ENCODE peak calls at places on chromosomes 1 and 21, in four cellular contexts. One of them, this sample, is unnamed.

GRCh38 chr1:21576031-21576797 is 67.0 kb downstream of the ALPL start:
- DNase-seq in A549: no peak
- DNase-seq in K562: no peak
- DNase-seq in HCT116: no peak
- DNase-seq in this sample: no peak

GRCh38 chr21:33650230-33650629 is 7.9 kb downstream of the ITSN1 start:
- DNase-seq in A549: no peak
- DNase-seq in K562: no peak
- DNase-seq in HCT116: no peak
- DNase-seq in this sample: no peak

GRCh38 chr21:39932335-39932734 is 65.1 kb downstream of the PCP4 start:
- DNase-seq in A549: no peak
- DNase-seq in K562: no peak
- DNase-seq in HCT116: no peak
- DNase-seq in this sample: no peak

GRCh38 chr1:47687618-47687940 is 249.7 kb downstream of the FOXD2 start:
- DNase-seq in A549: no peak
- DNase-seq in K562: no peak
- DNase-seq in HCT116: no peak
- DNase-seq in this sample: no peak

GRCh38 chr21:42156690-42157605 is 62.0 kb upstream of the ABCG1 start:
- DNase-seq in A549: no peak
- DNase-seq in K562: no peak
- DNase-seq in HCT116: no peak
- DNase-seq in this sample: no peak

GRCh38 chr1:25675729-25676476 is 59.3 kb downstream of the MAN1C1 start:
- DNase-seq in A549: no peak
- DNase-seq in K562: no peak
- DNase-seq in HCT116: no peak
- DNase-seq in this sample: no peak

GRCh38 chr1:160004001-160004400 is 27.8 kb downstream of the PIGM start:
- DNase-seq in A549: no peak
- DNase-seq in K562: no peak
- DNase-seq in HCT116: no peak
- DNase-seq in this sample: no peak

GRCh38 chr1:178768423-178768822 is 43.4 kb downstream of the RALGPS2 start:
- DNase-seq in A549: no peak
- DNase-seq in K562: peak
- DNase-seq in HCT116: peak
- DNase-seq in this sample: peak

GRCh38 chr1:41599912-41600311 is 115.4 kb upstream of the EDN2 start:
- DNase-seq in A549: no peak
- DNase-seq in K562: no peak
- DNase-seq in HCT116: no peak
- DNase-seq in this sample: no peak

GRCh38 chr1:246398126-246398813 is 108.8 kb downstream of the SMYD3 start:
- DNase-seq in A549: no peak
- DNase-seq in K562: peak
- DNase-seq in HCT116: no peak
- DNase-seq in this sample: no peak

GRCh38 chr1:117886101-117886795 is 43.2 kb downstream of the GDAP2 start:
- DNase-seq in A549: no peak
- DNase-seq in K562: no peak
- DNase-seq in HCT116: no peak
- DNase-seq in this sample: no peak

GRCh38 chr1:205630241-205630640 is 1.6 kb downstream of the ELK4 start:
- DNase-seq in A549: no peak
- DNase-seq in K562: no peak
- DNase-seq in HCT116: no peak
- DNase-seq in this sample: no peak

GRCh38 chr1:219174672-219175564 is 1.2 kb downstream of the LYPLAL1 start:
- DNase-seq in A549: no peak
- DNase-seq in K562: peak
- DNase-seq in HCT116: no peak
- DNase-seq in this sample: no peak
- TF ChIP-seq REST in A549: no peak
- TF ChIP-seq REST in K562: no peak
- TF ChIP-seq REST in HCT116: no peak
- TF ChIP-seq REST in this sample: no peak

GRCh38 chr1:110151175-110151715 is 951 bp downstream of the SLC6A17 start:
- DNase-seq in A549: no peak
- DNase-seq in K562: no peak
- DNase-seq in HCT116: no peak
- DNase-seq in this sample: no peak

GRCh38 chr1:110148961-110149360 is 1.3 kb upstream of the SLC6A17 start:
- DNase-seq in A549: peak
- DNase-seq in K562: peak
- DNase-seq in HCT116: peak
- DNase-seq in this sample: no peak

GRCh38 chr1:110153407-110153950 is 3.2 kb downstream of the SLC6A17 start:
- DNase-seq in A549: no peak
- DNase-seq in K562: no peak
- DNase-seq in HCT116: no peak
- DNase-seq in this sample: no peak

GRCh38 chr1:110152133-110152785 is 2.0 kb downstream of the SLC6A17 start:
- DNase-seq in A549: peak
- DNase-seq in K562: no peak
- DNase-seq in HCT116: no peak
- DNase-seq in this sample: no peak

GRCh38 chr1:110150330-110151174 is at the start of gene SLC6A17:
- DNase-seq in A549: peak
- DNase-seq in K562: no peak
- DNase-seq in HCT116: peak
- DNase-seq in this sample: no peak
- TF ChIP-seq REST in A549: no peak
- TF ChIP-seq REST in K562: no peak
- TF ChIP-seq REST in HCT116: no peak
- TF ChIP-seq REST in this sample: no peak

GRCh38 chr1:156164465-156164831 is 11.1 kb downstream of the SEMA4A start:
- DNase-seq in A549: no peak
- DNase-seq in K562: no peak
- DNase-seq in HCT116: no peak
- DNase-seq in this sample: no peak

GRCh38 chr1:156163712-156164464 is 10.5 kb downstream of the SEMA4A start:
- DNase-seq in A549: no peak
- DNase-seq in K562: no peak
- DNase-seq in HCT116: no peak
- DNase-seq in this sample: no peak

GRCh38 chr1:156162430-156163037 is 9.1 kb downstream of the SEMA4A start:
- DNase-seq in A549: no peak
- DNase-seq in K562: no peak
- DNase-seq in HCT116: no peak
- DNase-seq in this sample: no peak

GRCh38 chr1:156165083-156165482 is 11.7 kb downstream of the SEMA4A start:
- DNase-seq in A549: no peak
- DNase-seq in K562: no peak
- DNase-seq in HCT116: no peak
- DNase-seq in this sample: no peak

DNA sequence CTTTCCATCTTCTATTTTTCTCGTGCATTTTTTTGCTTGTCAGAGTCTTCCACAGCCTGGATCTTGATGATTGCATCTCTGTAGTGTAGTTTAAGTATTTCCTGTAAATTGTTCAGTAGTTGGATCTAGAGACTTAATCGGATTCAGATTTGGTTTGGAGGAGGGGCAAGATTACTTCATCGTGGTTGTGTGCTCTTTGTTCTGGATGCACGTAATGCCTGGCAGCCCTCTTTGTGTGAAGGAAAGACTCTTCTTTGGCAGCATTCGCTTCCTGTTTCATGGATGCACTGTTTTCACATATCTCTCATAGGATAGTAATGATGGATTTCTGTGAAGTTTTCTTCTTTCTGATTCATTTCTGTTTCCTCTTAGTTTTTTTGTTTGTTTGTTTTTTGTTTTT is 14.2 kb downstream of the SEMA4A start:
- DNase-seq in A549: no peak
- DNase-seq in K562: no peak
- DNase-seq in HCT116: no peak
- DNase-seq in this sample: no peak
- TF ChIP-seq REST in A549: no peak
- TF ChIP-seq REST in K562: no peak
- TF ChIP-seq REST in HCT116: no peak
- TF ChIP-seq REST in this sample: no peak

DNA sequence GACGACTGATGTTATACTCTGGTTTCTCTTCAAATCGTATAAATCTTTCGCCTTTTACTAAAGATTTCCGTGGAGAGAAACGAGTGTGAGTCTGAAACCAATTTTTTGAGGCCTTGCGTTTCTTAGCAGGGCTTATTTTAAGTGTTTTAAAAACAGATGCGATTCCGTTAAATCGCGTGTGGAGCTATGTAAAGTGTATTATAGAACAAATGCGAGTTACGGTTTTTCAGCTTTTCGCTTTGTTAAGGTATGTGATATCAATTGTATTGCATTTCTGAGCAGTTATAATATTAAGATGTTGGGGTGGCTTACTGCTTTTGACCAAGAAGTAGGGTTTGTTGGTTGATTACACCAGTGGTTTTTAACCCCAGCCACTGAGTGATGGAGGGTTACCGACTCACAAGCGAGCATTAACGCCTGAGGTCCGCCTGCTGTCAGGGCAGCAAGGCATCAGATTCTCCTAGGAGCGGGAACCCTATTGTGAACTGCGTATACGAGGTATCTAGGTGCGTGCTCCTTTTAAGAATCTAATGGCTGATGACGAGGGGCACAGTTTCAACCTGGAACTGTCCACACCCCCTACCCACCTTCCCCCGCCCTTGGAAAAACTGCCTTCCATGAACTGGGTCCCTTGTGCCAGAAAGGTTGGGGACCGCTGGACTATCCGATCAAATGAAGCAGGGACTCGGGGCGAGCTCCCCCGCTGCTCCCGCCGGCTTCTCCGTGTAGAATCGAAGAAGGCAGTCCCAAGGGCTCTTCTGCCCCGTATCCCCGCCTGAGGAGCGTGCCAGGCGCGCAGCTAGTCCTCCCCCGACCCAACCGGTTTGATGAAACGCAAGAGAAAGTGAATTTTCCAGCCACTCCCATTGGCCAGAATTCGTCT is 17.8 kb downstream of the KIAA2013 start:
- DNase-seq in A549: peak
- DNase-seq in K562: peak
- DNase-seq in HCT116: peak
- DNase-seq in this sample: peak
- TF ChIP-seq REST in A549: peak
- TF ChIP-seq REST in K562: peak
- TF ChIP-seq REST in HCT116: no peak
- TF ChIP-seq REST in this sample: peak

GRCh38 chr1:11898831-11899467 is 27.3 kb downstream of the KIAA2013 start:
- DNase-seq in A549: no peak
- DNase-seq in K562: peak
- DNase-seq in HCT116: no peak
- DNase-seq in this sample: no peak
- TF ChIP-seq REST in A549: peak
- TF ChIP-seq REST in K562: peak
- TF ChIP-seq REST in HCT116: no peak
- TF ChIP-seq REST in this sample: peak

DNA sequence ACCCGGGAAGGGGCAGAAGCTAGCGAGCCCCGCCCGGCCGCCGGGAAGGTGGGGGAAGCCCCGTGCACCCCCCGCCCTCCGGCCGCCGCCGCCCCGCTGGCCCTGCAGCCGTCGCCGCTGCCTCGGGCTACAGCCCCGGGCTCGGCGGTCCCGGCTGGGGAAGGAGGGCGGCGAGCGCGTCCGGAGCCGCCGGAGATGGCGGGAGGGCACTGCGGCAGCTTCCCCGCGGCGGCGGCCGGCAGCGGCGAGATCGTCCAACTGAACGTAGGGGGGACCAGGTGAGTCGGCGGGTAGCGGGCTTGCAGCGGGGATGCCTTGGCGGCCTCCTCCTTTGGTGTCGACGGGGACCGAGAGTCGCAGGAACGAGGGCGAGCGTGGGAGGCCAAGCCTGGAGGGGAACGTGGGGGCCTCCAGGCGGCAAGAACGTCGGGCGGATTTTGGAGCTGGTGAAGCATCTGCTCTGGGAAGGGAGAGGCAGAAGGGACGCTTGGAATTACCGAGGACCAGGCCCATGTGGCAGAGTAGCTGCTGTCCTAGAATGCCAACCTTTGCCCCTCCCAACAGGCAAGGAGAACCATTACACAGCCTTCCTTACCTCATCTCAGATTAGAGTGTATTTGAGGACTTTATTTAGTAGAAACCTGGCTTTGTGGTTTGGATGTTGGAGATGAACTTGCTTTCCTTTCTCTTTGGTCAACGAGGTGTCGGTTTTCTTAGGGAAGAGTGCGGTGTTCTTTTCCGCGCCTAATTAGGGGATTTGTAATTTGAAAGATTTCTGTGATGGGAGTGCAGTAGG is 585 bp downstream of the KCTD3 start:
- DNase-seq in A549: peak
- DNase-seq in K562: peak
- DNase-seq in HCT116: no peak
- DNase-seq in this sample: no peak
- TF ChIP-seq REST in A549: no peak
- TF ChIP-seq REST in K562: peak
- TF ChIP-seq REST in HCT116: no peak
- TF ChIP-seq REST in this sample: no peak

DNA sequence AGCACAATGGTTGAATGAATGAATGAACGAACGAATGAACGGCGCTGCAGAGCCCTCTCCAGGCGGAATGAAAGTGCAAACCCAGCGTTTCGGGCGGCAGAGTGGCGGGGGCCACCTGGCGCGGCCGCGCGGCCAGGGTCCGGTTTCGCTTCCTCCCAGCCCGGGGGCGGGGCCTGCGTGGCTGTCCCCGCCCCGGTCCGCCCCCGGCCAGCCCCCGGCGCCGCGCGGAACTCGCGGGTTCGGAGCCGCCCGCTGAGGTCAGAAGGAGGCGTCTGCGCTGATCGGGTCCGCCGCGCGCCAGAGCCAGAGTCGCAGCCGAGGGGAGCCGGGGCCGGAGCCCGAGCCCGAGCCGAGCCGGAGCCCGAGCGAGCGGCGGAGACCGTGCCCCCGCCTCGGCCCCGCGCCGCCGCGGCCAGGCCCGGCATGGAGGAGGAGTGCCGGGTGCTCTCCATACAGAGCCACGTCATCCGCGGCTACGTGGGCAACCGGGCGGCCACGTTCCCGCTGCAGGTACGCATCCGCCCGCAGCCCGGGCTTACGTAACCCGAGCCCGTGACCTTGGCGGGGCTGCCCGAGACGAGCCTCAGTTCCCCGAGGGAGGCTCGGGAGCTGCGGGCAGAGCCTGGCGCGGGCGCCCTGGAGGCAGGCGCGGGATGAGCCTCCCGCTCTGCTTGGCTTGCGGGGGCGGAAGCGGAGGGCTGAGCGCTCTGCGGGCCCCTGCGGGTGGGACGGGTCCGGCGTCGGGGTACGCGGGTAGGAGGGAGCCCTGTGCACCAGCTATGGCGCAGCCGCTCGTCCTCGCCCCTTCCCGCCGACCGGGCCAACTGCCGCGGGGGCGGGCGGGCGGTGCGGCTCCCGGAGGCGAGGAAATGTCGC is at the start of gene PDXK:
- DNase-seq in A549: peak
- DNase-seq in K562: peak
- DNase-seq in HCT116: peak
- DNase-seq in this sample: peak
- TF ChIP-seq REST in A549: no peak
- TF ChIP-seq REST in K562: no peak
- TF ChIP-seq REST in HCT116: no peak
- TF ChIP-seq REST in this sample: no peak

GRCh38 chr1:206635080-206635982 is at the start of gene DYRK3:
- DNase-seq in A549: peak
- DNase-seq in K562: peak
- DNase-seq in HCT116: peak
- DNase-seq in this sample: peak
- TF ChIP-seq REST in A549: peak
- TF ChIP-seq REST in K562: no peak
- TF ChIP-seq REST in HCT116: no peak
- TF ChIP-seq REST in this sample: peak